ENCODE peak calls at places on chromosomes 6 and 20, in seven cellular contexts. D, B, K, Z, F, O and P are unnamed samples.

GRCh38 chr6:70834520-70834919 is 122.3 kb downstream of the B3GAT2 start:
- DNase-seq in F (peak; percentile 45), K (no peak), D (no peak), O (no peak), B (no peak), Z (peak; percentile 19), P (no peak)

GRCh38 chr6:71721642-71722041 is 164.7 kb upstream of the RIMS1 start:
- DNase-seq in B (no peak), K (no peak), D (peak; percentile 27), F (peak; percentile 59), O (no peak), Z (no peak), P (no peak)

GRCh38 chr6:54617730-54618129 is 228.8 kb upstream of the FAM83B start:
- DNase-seq in B (no peak), Z (peak; percentile 78), F (peak; percentile 78), O (no peak), D (no peak), K (no peak), P (no peak)

GRCh38 chr6:2737885-2738284 is 12.8 kb downstream of the MYLK4 start:
- DNase-seq in F (no peak), Z (no peak), K (no peak), O (no peak), B (no peak), D (no peak), P (no peak)

GRCh38 chr6:5401845-5402738 is 140.8 kb downstream of the FARS2 start:
- DNase-seq in Z (no peak), B (no peak), K (peak; percentile 23), F (peak; percentile 55), D (no peak), O (no peak), P (no peak)

GRCh38 chr6:37433657-37434271 is 743 bp downstream of the CMTR1 start:
- DNase-seq in B (peak; percentile 5), Z (no peak), O (no peak), D (no peak), K (peak; percentile 73), F (peak; percentile 58), P (peak; percentile 26)

GRCh38 chr6:113421997-113422396 is 435.1 kb upstream of the MARCKS start:
- DNase-seq in D (no peak), Z (no peak), B (no peak), O (no peak), K (no peak), F (no peak), P (no peak)

GRCh38 chr20:61343934-61344333 is 91.9 kb downstream of the CDH4 start:
- DNase-seq in O (no peak), D (no peak), F (no peak), Z (no peak), B (no peak), K (no peak), P (no peak)

GRCh38 chr6:15417811-15418210 is 171.9 kb downstream of the JARID2 start:
- DNase-seq in K (peak; percentile 47), O (no peak), B (no peak), D (no peak), F (peak; percentile 44), Z (no peak), P (no peak)

GRCh38 chr20:23165307-23165750 is 79.2 kb upstream of the CD93 start:
- DNase-seq in B (no peak), F (no peak), K (no peak), D (no peak), Z (no peak), O (peak; percentile 18), P (no peak)

GRCh38 chr6:106360410-106360988 is at the start of gene CRYBG1:
- DNase-seq in F (peak; percentile 44), K (peak; percentile 56), B (peak; percentile 51), D (peak; percentile 7), O (peak; percentile 86), Z (no peak), P (peak; percentile 80)

GRCh38 chr20:50019466-50020256 is 36.9 kb downstream of the SNAI1 start:
- DNase-seq in F (no peak), K (no peak), O (no peak), D (peak; percentile 32), B (no peak), Z (no peak), P (no peak)

GRCh38 chr6:15267221-15267620 is 21.4 kb downstream of the JARID2 start:
- DNase-seq in B (no peak), F (no peak), K (no peak), Z (no peak), O (no peak), D (no peak), P (no peak)

GRCh38 chr6:2843138-2843740 is 1.6 kb upstream of the SERPINB1 start:
- DNase-seq in F (no peak), K (no peak), O (no peak), D (no peak), B (no peak), Z (no peak), P (no peak)

GRCh38 chr6:34592208-34592952 is 36.3 kb upstream of the SPDEF start:
- DNase-seq in B (no peak), Z (no peak), F (no peak), O (no peak), D (no peak), K (no peak), P (no peak)

GRCh38 chr20:24965065-24965919 is 16.2 kb downstream of the CST7 start:
- DNase-seq in D (no peak), F (no peak), B (no peak), O (no peak), Z (no peak), K (no peak), P (no peak)

GRCh38 chr6:16181429-16182359 is 52.8 kb downstream of the MYLIP start:
- DNase-seq in D (no peak), Z (no peak), B (no peak), K (no peak), F (no peak), O (no peak), P (no peak)

GRCh38 chr20:49797292-49797628 is 15.4 kb upstream of the SLC9A8 start:
- DNase-seq in F (no peak), O (no peak), D (no peak), B (no peak), Z (no peak), K (no peak), P (no peak)

GRCh38 chr20:58306421-58307261 is 2.9 kb upstream of the RAB22A start:
- DNase-seq in O (no peak), Z (no peak), K (peak; percentile 81), D (peak; percentile 23), B (peak; percentile 67), F (peak; percentile 50), P (peak; percentile 86)

GRCh38 chr6:148577687-148578488 is 168.9 kb upstream of the UST start:
- DNase-seq in Z (no peak), O (peak; percentile 88), B (peak; percentile 27), D (peak; percentile 73), F (peak; percentile 93), K (peak; percentile 57), P (peak; percentile 67)

GRCh38 chr20:36098364-36098763 is 56.2 kb upstream of the EPB41L1 start:
- DNase-seq in Z (no peak), K (no peak), O (no peak), D (peak; percentile 48), F (peak; percentile 75), B (no peak), P (peak; percentile 72)

GRCh38 chr6:168122011-168122410 is 43.0 kb upstream of the FRMD1 start:
- DNase-seq in K (no peak), O (no peak), F (no peak), B (no peak), Z (no peak), D (no peak), P (no peak)

GRCh38 chr20:17171750-17172149 is 55.1 kb upstream of the PCSK2 start:
- DNase-seq in K (no peak), F (peak; percentile 1), O (no peak), Z (no peak), D (no peak), B (no peak), P (no peak)

GRCh38 chr20:23142162-23143050 is 56.3 kb upstream of the CD93 start:
- DNase-seq in F (no peak), Z (no peak), O (no peak), D (no peak), K (peak; percentile 79), B (no peak), P (no peak)

GRCh38 chr6:121666809-121667208 is 231.4 kb downstream of the GJA1 start:
- DNase-seq in K (no peak), D (no peak), O (peak; percentile 32), Z (no peak), F (peak; percentile 86), B (no peak), P (no peak)

GRCh38 chr6:145031001-145031400 is 704.3 kb downstream of the EPM2A start:
- DNase-seq in F (peak; percentile 53), O (no peak), Z (no peak), D (no peak), K (no peak), B (no peak), P (no peak)

GRCh38 chr20:20331796-20332195 is 36.1 kb upstream of the INSM1 start:
- DNase-seq in O (no peak), F (no peak), Z (no peak), B (no peak), D (no peak), K (no peak), P (no peak)

GRCh38 chr6:6661684-6662083 is 73.2 kb downstream of the LY86 start:
- DNase-seq in Z (no peak), F (peak; percentile 54), D (peak; percentile 82), B (no peak), O (no peak), K (no peak), P (no peak)

GRCh38 chr6:167056370-167056769 is 57.2 kb downstream of the CEP43 start:
- DNase-seq in D (no peak), F (no peak), Z (no peak), O (no peak), K (peak; percentile 49), B (peak; percentile 19), P (no peak)